ENCODE peak calls at places on chromosomes 16 and 17, in four cellular contexts. L, U, H and O are unnamed samples.

GRCh38 chr17:9274119-9274445 is 252.8 kb downstream of the NTN1 start:
- DNase-seq in L (no peak), U (no peak), H (no peak), O (no peak)

GRCh38 chr16:89370081-89370511 is 120.3 kb downstream of the ANKRD11 start:
- DNase-seq in L (no peak), U (no peak), H (no peak), O (no peak)

GRCh38 chr17:46003907-46004748 is 5.1 kb downstream of the STH start:
- DNase-seq in L (no peak), U (peak), H (no peak), O (no peak)

GRCh38 chr16:4852221-4852872 is 5.1 kb downstream of the UBN1 start:
- DNase-seq in L (no peak), U (no peak), H (peak), O (no peak)

GRCh38 chr17:64411999-64412771 is 21.5 kb upstream of the PECAM1 start:
- DNase-seq in L (no peak), U (peak), H (no peak), O (no peak)

GRCh38 chr17:36943250-36944220 is 5.2 kb upstream of the AATF start:
- DNase-seq in L (no peak), U (no peak), H (no peak), O (no peak)

GRCh38 chr16:4314532-4315184 is 1.2 kb upstream of the GLIS2 start:
- DNase-seq in L (peak), U (peak), H (peak), O (no peak)

GRCh38 chr17:74566132-74566753 is 1.1 kb downstream of the CD300H start:
- DNase-seq in L (peak), U (no peak), H (peak), O (no peak)

GRCh38 chr17:61574542-61575351 is 16.3 kb downstream of the NACA2 start:
- DNase-seq in L (peak), U (peak), H (peak), O (no peak)

GRCh38 chr17:76673729-76674128 is 30.2 kb upstream of the ST6GALNAC1 start:
- DNase-seq in L (no peak), U (no peak), H (no peak), O (no peak)

GRCh38 chr17:74276561-74277009 is 2.6 kb downstream of the DNAI2 start:
- DNase-seq in L (no peak), U (no peak), H (no peak), O (no peak)

GRCh38 chr16:2486645-2487516 is 12.0 kb downstream of the TBC1D24 start:
- DNase-seq in L (no peak), U (peak), H (no peak), O (no peak)

GRCh38 chr16:24046442-24046841 is 209.7 kb upstream of the CACNG3 start:
- DNase-seq in L (no peak), U (no peak), H (no peak), O (no peak)

GRCh38 chr16:75764154-75764768 is 38.0 kb upstream of the CPHXL start:
- DNase-seq in L (peak), U (peak), H (peak), O (no peak)

GRCh38 chr16:66824006-66824405 is 6.8 kb downstream of the NAE1 start:
- DNase-seq in L (no peak), U (no peak), H (no peak), O (no peak)

GRCh38 chr16:83068686-83069085 is 441.9 kb downstream of the CDH13 start:
- DNase-seq in L (no peak), U (no peak), H (no peak), O (no peak)

GRCh38 chr17:29569245-29569950 is 897 bp downstream of the TP53I13 start:
- DNase-seq in L (no peak), U (no peak), H (peak), O (no peak)

GRCh38 chr16:54286330-54287017 is at the start of gene IRX3:
- DNase-seq in L (peak), U (peak), H (no peak), O (no peak)

GRCh38 chr16:54070944-54071343 is 215.6 kb downstream of the IRX3 start:
- DNase-seq in L (no peak), U (no peak), H (no peak), O (no peak)

GRCh38 chr16:75614247-75614897 is 8.7 kb downstream of the ADAT1 start:
- DNase-seq in L (no peak), U (no peak), H (no peak), O (no peak)

DNA sequence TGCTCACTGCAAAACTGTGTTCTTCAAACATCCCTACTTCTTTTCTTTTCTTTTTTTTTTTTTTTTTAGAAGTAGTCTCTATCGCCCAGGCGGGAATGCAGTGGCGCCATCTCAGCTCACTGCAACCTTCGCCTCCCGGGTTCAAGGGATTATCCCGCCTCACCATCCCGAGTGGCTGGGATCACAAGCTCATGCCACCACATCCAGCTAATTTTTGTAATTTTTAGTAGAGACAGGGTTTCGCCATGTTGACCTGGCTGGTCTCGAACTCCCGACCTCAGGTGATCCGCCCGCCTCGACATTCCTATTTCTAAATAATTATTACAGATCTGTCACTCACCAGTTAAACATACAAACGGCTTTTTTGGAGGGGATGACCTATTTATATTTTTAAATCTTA is 1.0 kb upstream of the RNASEK start:
- DNase-seq in L (no peak), U (no peak), H (no peak), O (no peak)
- TF ChIP-seq POLR2A in L (no peak), U (no peak), H (no peak), O (no peak)

DNA sequence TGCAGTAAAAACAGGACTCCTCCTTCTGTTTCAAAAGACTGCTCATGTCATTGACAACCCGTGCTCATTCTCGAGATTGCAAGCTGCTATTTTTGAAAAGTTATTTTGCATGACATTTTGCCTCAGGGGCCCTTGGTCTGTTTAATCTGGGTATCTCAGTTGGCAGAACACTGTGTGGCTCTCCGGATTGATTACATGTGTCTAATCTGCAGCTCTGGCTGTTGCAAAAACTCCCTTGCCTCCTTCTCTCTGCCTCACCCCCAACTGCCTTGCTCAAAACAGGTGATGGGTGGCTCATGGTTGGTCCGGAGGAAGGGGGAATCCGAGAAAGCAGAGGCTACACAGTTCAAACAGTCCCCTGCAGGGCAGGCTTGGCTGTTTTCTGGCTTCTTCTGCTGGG is 25.3 kb downstream of the GINS3 start:
- DNase-seq in L (no peak), U (no peak), H (no peak), O (no peak)
- TF ChIP-seq POLR2A in L (no peak), U (no peak), H (no peak), O (no peak)

GRCh38 chr16:8900343-8900742 is 18.2 kb downstream of the LITAFD start:
- DNase-seq in L (no peak), U (no peak), H (no peak), O (no peak)
- TF ChIP-seq POLR2A in L (no peak), U (no peak), H (no peak), O (no peak)

GRCh38 chr17:71682174-71682494 is 438.7 kb upstream of the SOX9 start:
- DNase-seq in L (no peak), U (no peak), H (no peak), O (no peak)
- TF ChIP-seq POLR2A in L (no peak), U (no peak), H (no peak), O (no peak)

DNA sequence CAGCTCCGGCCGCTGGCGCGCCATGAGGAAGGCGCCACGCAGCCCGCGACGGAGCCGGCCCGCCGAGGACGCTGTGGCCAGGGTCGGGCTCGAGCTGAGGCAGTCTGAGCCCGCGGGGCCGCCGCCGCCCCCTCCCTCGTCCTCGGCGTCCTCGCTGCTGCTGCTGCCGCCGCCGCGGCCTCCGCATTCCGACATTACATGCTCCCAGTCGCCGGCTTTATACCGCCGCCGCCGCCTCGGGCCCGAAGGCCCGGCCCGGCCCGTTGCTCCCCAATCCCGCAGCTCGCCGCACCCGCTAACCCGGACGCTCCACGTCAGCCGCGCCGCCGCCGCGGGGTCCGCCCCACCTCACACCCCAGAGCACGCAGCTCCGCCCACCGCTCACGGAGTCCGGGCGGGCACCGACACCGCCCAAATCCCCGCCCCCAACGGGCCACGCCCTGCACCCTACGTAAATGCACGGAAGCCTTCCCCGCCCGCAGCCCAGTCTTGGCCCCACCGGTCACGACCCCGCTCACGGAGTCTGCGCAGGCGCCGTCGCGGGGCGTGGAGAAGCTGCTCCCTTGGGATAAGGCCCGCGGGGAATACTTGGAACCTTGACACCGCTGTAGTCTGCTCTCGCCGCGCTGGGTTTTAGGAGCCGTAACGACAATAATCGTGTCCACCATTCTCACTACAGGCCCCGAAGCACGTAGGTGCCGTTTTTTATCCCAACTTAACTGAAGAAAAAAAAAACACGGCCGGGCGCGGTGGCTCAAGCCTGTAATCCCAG is at the start of gene TXNDC11:
- DNase-seq in L (peak), U (peak), H (peak), O (peak)
- TF ChIP-seq POLR2A in L (peak), U (peak), H (peak), O (peak)

GRCh38 chr17:80662557-80662956 is 117.9 kb downstream of the RPTOR start:
- DNase-seq in L (no peak), U (no peak), H (no peak), O (no peak)
- TF ChIP-seq POLR2A in L (no peak), U (no peak), H (no peak), O (no peak)

DNA sequence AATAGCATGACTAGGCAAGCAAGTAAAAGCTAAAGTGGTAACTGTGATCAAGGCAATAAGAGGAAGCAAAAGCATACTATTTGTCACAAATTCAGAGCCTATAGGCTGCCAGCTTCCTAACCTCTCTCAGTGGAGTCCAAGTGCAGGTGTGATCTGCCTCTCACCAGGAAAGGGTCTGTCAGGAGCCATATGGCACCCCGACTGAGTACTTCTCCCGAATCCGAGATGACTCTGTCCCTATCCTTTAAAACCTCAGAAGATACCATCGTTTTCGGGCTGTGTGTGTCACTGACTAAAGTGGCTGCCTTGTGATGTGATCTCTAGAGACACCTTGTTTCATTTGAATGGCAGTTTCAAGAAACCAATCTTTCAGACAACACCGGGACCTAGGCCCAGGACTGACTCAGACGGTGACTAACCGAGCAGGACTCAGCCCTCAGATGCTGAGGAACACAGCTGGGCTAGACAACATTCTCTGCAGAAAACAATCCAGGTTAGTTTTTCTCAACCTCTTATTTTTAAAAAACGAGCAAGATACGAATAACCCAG is 63.6 kb downstream of the SMG6 start:
- DNase-seq in L (no peak), U (no peak), H (peak), O (no peak)
- TF ChIP-seq POLR2A in L (no peak), U (no peak), H (no peak), O (no peak)